ENCODE peak calls at places on chromosomes 4 and X, in four cellular contexts. One of them, this sample, is unnamed.

GRCh38 chrX:53294024-53294648 is 12.8 kb upstream of the IQSEC2 start:
- DNase-seq in activated CD4-positive, alpha-beta T cell treated with anti-CD3 and anti-CD28 coated beads for 4 hours: no peak
- DNase-seq in GM12891: no peak
- DNase-seq in GM20000: no peak
- DNase-seq in this sample: no peak

GRCh38 chr4:114603455-114603854 is 4.8 kb downstream of the UGT8 start:
- DNase-seq in activated CD4-positive, alpha-beta T cell treated with anti-CD3 and anti-CD28 coated beads for 4 hours: no peak
- DNase-seq in GM20000: peak; percentile 83
- DNase-seq in GM12891: peak; percentile 37
- DNase-seq in this sample: no peak

GRCh38 chr4:61545902-61546498 is 345.9 kb downstream of the ADGRL3 start:
- DNase-seq in activated CD4-positive, alpha-beta T cell treated with anti-CD3 and anti-CD28 coated beads for 4 hours: no peak
- DNase-seq in GM20000: no peak
- DNase-seq in GM12891: no peak
- DNase-seq in this sample: no peak

GRCh38 chr4:112213091-112213490 is 18.5 kb upstream of the AP1AR start:
- DNase-seq in activated CD4-positive, alpha-beta T cell treated with anti-CD3 and anti-CD28 coated beads for 4 hours: no peak
- DNase-seq in GM12891: no peak
- DNase-seq in GM20000: no peak
- DNase-seq in this sample: no peak

GRCh38 chr4:145333786-145334185 is 147.9 kb upstream of the SMAD1 start:
- DNase-seq in GM20000: no peak
- DNase-seq in activated CD4-positive, alpha-beta T cell treated with anti-CD3 and anti-CD28 coated beads for 4 hours: no peak
- DNase-seq in GM12891: no peak
- DNase-seq in this sample: no peak

GRCh38 chrX:140163376-140164159 is 198.2 kb upstream of the CXorf66 start:
- DNase-seq in GM12891: no peak
- DNase-seq in activated CD4-positive, alpha-beta T cell treated with anti-CD3 and anti-CD28 coated beads for 4 hours: no peak
- DNase-seq in GM20000: no peak
- DNase-seq in this sample: no peak

GRCh38 chr4:8000247-8000646 is 60.6 kb upstream of the AFAP1 start:
- DNase-seq in activated CD4-positive, alpha-beta T cell treated with anti-CD3 and anti-CD28 coated beads for 4 hours: no peak
- DNase-seq in GM20000: no peak
- DNase-seq in GM12891: no peak
- DNase-seq in this sample: no peak

GRCh38 chr4:3369781-3370660 is 71.7 kb upstream of the HGFAC start:
- DNase-seq in GM20000: peak; percentile 51
- DNase-seq in activated CD4-positive, alpha-beta T cell treated with anti-CD3 and anti-CD28 coated beads for 4 hours: no peak
- DNase-seq in GM12891: no peak
- DNase-seq in this sample: no peak

GRCh38 chr4:176902710-176903323 is 110.1 kb upstream of the VEGFC start:
- DNase-seq in GM12891: no peak
- DNase-seq in activated CD4-positive, alpha-beta T cell treated with anti-CD3 and anti-CD28 coated beads for 4 hours: no peak
- DNase-seq in GM20000: peak; percentile 22
- DNase-seq in this sample: no peak

GRCh38 chr4:48570646-48571220 is 80.7 kb downstream of the ZAR1 start:
- DNase-seq in GM20000: no peak
- DNase-seq in activated CD4-positive, alpha-beta T cell treated with anti-CD3 and anti-CD28 coated beads for 4 hours: no peak
- DNase-seq in GM12891: no peak
- DNase-seq in this sample: no peak

GRCh38 chr4:160319868-160320260 is 1217.0 kb downstream of the RAPGEF2 start:
- DNase-seq in GM20000: no peak
- DNase-seq in activated CD4-positive, alpha-beta T cell treated with anti-CD3 and anti-CD28 coated beads for 4 hours: no peak
- DNase-seq in GM12891: no peak
- DNase-seq in this sample: no peak

GRCh38 chr4:139876328-139876941 is 210.8 kb downstream of the MGST2 start:
- DNase-seq in GM20000: no peak
- DNase-seq in activated CD4-positive, alpha-beta T cell treated with anti-CD3 and anti-CD28 coated beads for 4 hours: no peak
- DNase-seq in GM12891: no peak
- DNase-seq in this sample: no peak

GRCh38 chr4:168076989-168077725 is 15.2 kb upstream of the ANXA10 start:
- DNase-seq in GM20000: peak; percentile 34
- DNase-seq in activated CD4-positive, alpha-beta T cell treated with anti-CD3 and anti-CD28 coated beads for 4 hours: no peak
- DNase-seq in GM12891: peak; percentile 8
- DNase-seq in this sample: peak; percentile 5

GRCh38 chrX:110836982-110837381 is 41.4 kb upstream of the CHRDL1 start:
- DNase-seq in activated CD4-positive, alpha-beta T cell treated with anti-CD3 and anti-CD28 coated beads for 4 hours: no peak
- DNase-seq in GM12891: no peak
- DNase-seq in GM20000: no peak
- DNase-seq in this sample: no peak

GRCh38 chrX:111352424-111352823 is 59.6 kb downstream of the DCX start:
- DNase-seq in GM20000: no peak
- DNase-seq in GM12891: no peak
- DNase-seq in activated CD4-positive, alpha-beta T cell treated with anti-CD3 and anti-CD28 coated beads for 4 hours: no peak
- DNase-seq in this sample: no peak

GRCh38 chrX:68658530-68658929 is 11.1 kb downstream of the STARD8 start:
- DNase-seq in GM20000: no peak
- DNase-seq in activated CD4-positive, alpha-beta T cell treated with anti-CD3 and anti-CD28 coated beads for 4 hours: no peak
- DNase-seq in GM12891: no peak
- DNase-seq in this sample: no peak

GRCh38 chr4:97720869-97721432 is 422.3 kb downstream of the STPG2 start:
- DNase-seq in GM12891: no peak
- DNase-seq in activated CD4-positive, alpha-beta T cell treated with anti-CD3 and anti-CD28 coated beads for 4 hours: no peak
- DNase-seq in GM20000: no peak
- DNase-seq in this sample: no peak

GRCh38 chr4:176883108-176883550 is 90.4 kb upstream of the VEGFC start:
- DNase-seq in activated CD4-positive, alpha-beta T cell treated with anti-CD3 and anti-CD28 coated beads for 4 hours: no peak
- DNase-seq in GM20000: no peak
- DNase-seq in GM12891: no peak
- DNase-seq in this sample: no peak

GRCh38 chr4:123350191-123350544 is 46.4 kb upstream of the SPRY1 start:
- DNase-seq in activated CD4-positive, alpha-beta T cell treated with anti-CD3 and anti-CD28 coated beads for 4 hours: no peak
- DNase-seq in GM12891: no peak
- DNase-seq in GM20000: no peak
- DNase-seq in this sample: peak; percentile 13

GRCh38 chrX:3262906-3263305 is 83.5 kb downstream of the MXRA5 start:
- DNase-seq in GM12891: no peak
- DNase-seq in GM20000: no peak
- DNase-seq in activated CD4-positive, alpha-beta T cell treated with anti-CD3 and anti-CD28 coated beads for 4 hours: no peak
- DNase-seq in this sample: no peak

GRCh38 chr4:55074386-55074785 is 51.0 kb downstream of the KDR start:
- DNase-seq in GM20000: no peak
- DNase-seq in GM12891: no peak
- DNase-seq in activated CD4-positive, alpha-beta T cell treated with anti-CD3 and anti-CD28 coated beads for 4 hours: no peak
- DNase-seq in this sample: no peak

GRCh38 chrX:37302569-37302968 is 46.6 kb upstream of the PRRG1 start:
- DNase-seq in GM12891: no peak
- DNase-seq in activated CD4-positive, alpha-beta T cell treated with anti-CD3 and anti-CD28 coated beads for 4 hours: no peak
- DNase-seq in GM20000: no peak
- DNase-seq in this sample: no peak

GRCh38 chrX:152915541-152916241 is 17.8 kb downstream of the ZNF185 start:
- DNase-seq in GM12891: peak; percentile 62
- DNase-seq in GM20000: peak; percentile 59
- DNase-seq in activated CD4-positive, alpha-beta T cell treated with anti-CD3 and anti-CD28 coated beads for 4 hours: no peak
- DNase-seq in this sample: no peak

GRCh38 chr4:127421418-127421817 is 211.3 kb upstream of the INTU start:
- DNase-seq in GM12891: no peak
- DNase-seq in GM20000: no peak
- DNase-seq in activated CD4-positive, alpha-beta T cell treated with anti-CD3 and anti-CD28 coated beads for 4 hours: no peak
- DNase-seq in this sample: no peak

GRCh38 chrX:140503230-140503585 is 1.7 kb downstream of the SOX3 start:
- DNase-seq in GM12891: no peak
- DNase-seq in activated CD4-positive, alpha-beta T cell treated with anti-CD3 and anti-CD28 coated beads for 4 hours: no peak
- DNase-seq in GM20000: no peak
- DNase-seq in this sample: no peak

This sample was measured in HuH-7.5.